ENCODE peak calls at places on chromosomes 2 and 18, in eight cellular contexts. J is hepatocyte, A is AG04450, W is endothelial cell of umbilical vein, M is Panc1, L is lung, K is spleen, N is thoracic aorta. P is an unnamed sample.
A peak's percentile ranks its signal among the peaks of the same experiment; 100 is the strongest.

GRCh38 chr2:114039681-114040080 is 149.8 kb downstream of the ACTR3 start:
- DNase-seq in J (no peak), A (no peak), W (no peak), M (no peak), L (no peak), K (no peak), N (no peak), P (no peak)

GRCh38 chr2:42249887-42250286 is 80.7 kb downstream of the EML4 start:
- DNase-seq in J (no peak), A (no peak), W (peak; percentile 85), M (no peak), L (peak; percentile 46), K (no peak), N (no peak), P (peak; percentile 65)

GRCh38 chr2:76415821-76416220 is 705.1 kb upstream of the GCFC2 start:
- DNase-seq in J (no peak), A (no peak), W (no peak), M (no peak), L (no peak), K (no peak), N (no peak), P (no peak)

GRCh38 chr2:50491541-50492114 is 540.3 kb downstream of the NRXN1 start:
- DNase-seq in J (peak; percentile 54), A (peak; percentile 20), W (peak; percentile 36), M (peak; percentile 5), L (no peak), K (no peak), N (no peak), P (peak; percentile 30)

GRCh38 chr2:40511661-40512213 is 59.8 kb upstream of the SLC8A1 start:
- DNase-seq in J (no peak), A (peak; percentile 49), W (peak; percentile 87), M (no peak), L (peak; percentile 30), K (no peak), N (no peak), P (no peak)

GRCh38 chr2:166031054-166031453 is 77.5 kb upstream of the TTC21B start:
- DNase-seq in J (no peak), A (no peak), W (no peak), M (no peak), L (no peak), K (no peak), N (no peak), P (no peak)

GRCh38 chr2:209556354-209556961 is 132.6 kb downstream of the MAP2 start:
- DNase-seq in J (peak; percentile 32), A (peak; percentile 8), W (peak; percentile 70), M (peak; percentile 18), L (no peak), K (no peak), N (no peak), P (peak; percentile 4)

GRCh38 chr2:90207454-90208058 is 1516.1 kb downstream of the RPIA start:
- DNase-seq in J (no peak), A (no peak), W (no peak), M (no peak), L (no peak), K (no peak), N (no peak), P (peak; percentile 25)

GRCh38 chr2:61714210-61714609 is 139.7 kb downstream of the FAM161A start:
- DNase-seq in J (no peak), A (no peak), W (no peak), M (no peak), L (no peak), K (no peak), N (no peak), P (no peak)

GRCh38 chr2:26540977-26541376 is 63.1 kb upstream of the OTOF start:
- DNase-seq in J (no peak), A (no peak), W (no peak), M (no peak), L (no peak), K (no peak), N (no peak), P (no peak)

GRCh38 chr18:50401888-50402287 is 27.0 kb downstream of the SKA1 start:
- DNase-seq in J (peak; percentile 86), A (no peak), W (no peak), M (no peak), L (peak; percentile 49), K (no peak), N (no peak), P (peak; percentile 61)

GRCh38 chr2:12637754-12638153 is 79.0 kb upstream of the TRIB2 start:
- DNase-seq in J (no peak), A (no peak), W (peak; percentile 14), M (no peak), L (no peak), K (no peak), N (no peak), P (no peak)

GRCh38 chr2:217667545-217667944 is 335.2 kb downstream of the TNS1 start:
- DNase-seq in J (no peak), A (no peak), W (no peak), M (no peak), L (no peak), K (no peak), N (no peak), P (no peak)

GRCh38 chr2:176111891-176112374 is 4.6 kb upstream of the HOXD10 start:
- DNase-seq in J (no peak), A (no peak), W (no peak), M (no peak), L (no peak), K (no peak), N (no peak), P (no peak)

GRCh38 chr18:55685638-55686037 is 97.6 kb upstream of the TCF4 start:
- DNase-seq in J (no peak), A (no peak), W (no peak), M (no peak), L (no peak), K (no peak), N (no peak), P (no peak)
- H3K9me3 ChIP-seq in J (no peaks in the 10 kb centered on the region), A (no peaks in the 10 kb centered on the region), W (no peaks in the 10 kb centered on the region), M (no peaks in the 10 kb centered on the region), L (peaks cover 1% of the 10 kb centered on the region), K (no peaks in the 10 kb centered on the region), N (no peaks in the 10 kb centered on the region), P (no peaks in the 10 kb centered on the region)

DNA sequence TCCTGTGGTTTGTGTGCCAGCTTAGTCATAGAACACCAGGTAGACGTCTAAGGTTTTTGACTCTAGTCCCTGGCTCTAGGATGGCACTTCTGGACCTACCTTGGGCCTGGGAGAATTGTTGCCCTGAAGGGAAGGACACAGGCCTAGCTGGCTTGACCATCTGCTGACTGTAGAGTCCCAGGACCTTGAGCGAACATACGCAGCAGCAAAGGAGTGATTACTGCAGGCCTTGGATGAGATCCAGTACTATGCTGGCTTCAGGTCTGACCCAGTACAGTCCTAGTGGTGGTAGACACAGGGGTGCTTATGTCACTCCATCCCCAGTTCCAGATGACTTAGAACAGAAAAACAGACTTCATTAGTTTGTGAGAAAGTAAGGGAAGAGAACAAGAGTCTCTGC is 37.7 kb downstream of the ST8SIA3 start:
- DNase-seq in J (no peak), A (no peak), W (no peak), M (no peak), L (no peak), K (no peak), N (no peak), P (no peak)
- H3K27me3 ChIP-seq in J (no peaks in the 10 kb centered on the region), A (no peaks in the 10 kb centered on the region), W (no peaks in the 10 kb centered on the region), M (no peaks in the 10 kb centered on the region), L (no peaks in the 10 kb centered on the region), K (no peaks in the 10 kb centered on the region), N (no peaks in the 10 kb centered on the region), P (no peaks in the 10 kb centered on the region)

GRCh38 chr2:238552226-238552625 is 125.5 kb downstream of the ASB1 start:
- DNase-seq in J (no peak), A (no peak), W (no peak), M (no peak), L (no peak), K (no peak), N (no peak), P (no peak)
- H3K9me3 ChIP-seq in J (no peaks in the 10 kb centered on the region), A (peaks cover 6% of the 10 kb centered on the region), W (no peaks in the 10 kb centered on the region), M (peaks cover 8% of the 10 kb centered on the region), L (peaks cover 3% of the 10 kb centered on the region), K (peaks cover 43% of the 10 kb centered on the region), N (peaks cover 6% of the 10 kb centered on the region), P (no peaks in the 10 kb centered on the region)

GRCh38 chr2:232502901-232503791 is 15.5 kb upstream of the ECEL1 start:
- DNase-seq in J (peak; percentile 79), A (no peak), W (no peak), M (no peak), L (no peak), K (no peak), N (no peak), P (peak; percentile 9)

GRCh38 chr2:232505805-232506360 is 14.3 kb upstream of the PRSS56 start:
- DNase-seq in J (no peak), A (no peak), W (no peak), M (no peak), L (no peak), K (no peak), N (no peak), P (no peak)

GRCh38 chr2:232502513-232502900 is 14.9 kb upstream of the ECEL1 start:
- DNase-seq in J (no peak), A (no peak), W (no peak), M (no peak), L (no peak), K (no peak), N (no peak), P (no peak)

GRCh38 chr2:232503792-232504323 is 16.2 kb upstream of the ECEL1 start:
- DNase-seq in J (no peak), A (no peak), W (no peak), M (no peak), L (no peak), K (no peak), N (no peak), P (no peak)

GRCh38 chr2:232504438-232504837 is 15.8 kb upstream of the PRSS56 start:
- DNase-seq in J (no peak), A (no peak), W (no peak), M (no peak), L (no peak), K (no peak), N (no peak), P (no peak)
- H3K27me3 ChIP-seq in J (peaks cover 54% of the 10 kb centered on the region), A (peaks cover 52% of the 10 kb centered on the region), W (peaks cover 36% of the 10 kb centered on the region), M (peaks cover 3% of the 10 kb centered on the region), L (no peaks in the 10 kb centered on the region), K (peaks cover 4% of the 10 kb centered on the region), N (no peaks in the 10 kb centered on the region), P (peaks cover 20% of the 10 kb centered on the region)

GRCh38 chr2:120971866-120972265 is 236.2 kb downstream of the GLI2 start:
- DNase-seq in J (no peak), A (no peak), W (no peak), M (no peak), L (no peak), K (no peak), N (no peak), P (no peak)
- H3K9me3 ChIP-seq in J (no peaks in the 10 kb centered on the region), A (no peaks in the 10 kb centered on the region), W (no peaks in the 10 kb centered on the region), M (no peaks in the 10 kb centered on the region), L (no peaks in the 10 kb centered on the region), K (no peaks in the 10 kb centered on the region), N (no peaks in the 10 kb centered on the region), P (no peaks in the 10 kb centered on the region)

DNA sequence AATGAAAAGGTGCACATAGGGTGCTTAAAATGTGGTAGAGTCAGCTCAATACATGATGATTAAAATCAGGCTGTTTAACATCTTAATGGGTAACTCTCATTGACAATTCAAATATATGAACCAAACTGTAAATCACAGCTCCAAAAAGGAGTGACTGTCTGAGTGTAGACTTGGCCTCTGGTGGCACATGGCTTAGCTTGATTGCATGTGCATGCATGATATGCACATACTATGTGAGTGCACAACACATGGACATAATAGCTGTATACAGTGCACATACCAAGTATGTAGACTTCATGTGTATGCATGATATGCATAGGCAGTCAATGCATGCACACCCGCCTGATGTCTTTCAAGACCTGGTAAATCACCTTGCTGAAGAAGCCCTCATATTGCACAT is 252.0 kb upstream of the SOX11 start:
- DNase-seq in J (no peak), A (no peak), W (no peak), M (no peak), L (no peak), K (no peak), N (no peak), P (no peak)
- H3K27me3 ChIP-seq in J (no peaks in the 10 kb centered on the region), A (no peaks in the 10 kb centered on the region), W (no peaks in the 10 kb centered on the region), M (no peaks in the 10 kb centered on the region), L (no peaks in the 10 kb centered on the region), K (no peaks in the 10 kb centered on the region), N (no peaks in the 10 kb centered on the region), P (no peaks in the 10 kb centered on the region)

P was measured in small intestine.